ENCODE peak calls at places on chromosomes 5 and 9, in four cellular contexts. L is cardiac fibroblast, B is NCI-H2029, P is NCI-H345. Q is an unnamed sample.
A peak's percentile ranks its signal among the peaks of the same experiment; 100 is the strongest.

GRCh38 chr9:561430-561829 is 280.1 kb upstream of the DMRT1 start:
- DNase-seq in L (no peak), B (no peak), P (no peak), Q (no peak)

GRCh38 chr9:23567756-23568155 is 258.3 kb downstream of the ELAVL2 start:
- DNase-seq in L (no peak), B (no peak), P (no peak), Q (no peak)

GRCh38 chr5:132460835-132461230 is 29.7 kb downstream of the IRF1 start:
- DNase-seq in L (no peak), B (no peak), P (no peak), Q (no peak)

GRCh38 chr9:134186471-134187109 is 22.2 kb upstream of the RNU6ATAC start:
- DNase-seq in L (no peak), B (no peak), P (no peak), Q (no peak)

GRCh38 chr5:145245354-145245753 is 589.8 kb downstream of the PRELID2 start:
- DNase-seq in L (peak; percentile 82), B (no peak), P (no peak), Q (no peak)

GRCh38 chr9:107710988-107711387 is 221.4 kb upstream of the KLF4 start:
- DNase-seq in L (no peak), B (peak; percentile 75), P (no peak), Q (no peak)

GRCh38 chr9:121098567-121099198 is 23.9 kb downstream of the CNTRL start:
- DNase-seq in L (no peak), B (no peak), P (no peak), Q (no peak)

GRCh38 chr5:150406120-150407096 is 6.3 kb downstream of the CD74 start:
- DNase-seq in L (no peak), B (no peak), P (no peak), Q (no peak)

GRCh38 chr5:169413416-169413815 is 112.5 kb upstream of the SLIT3 start:
- DNase-seq in L (no peak), B (no peak), P (no peak), Q (no peak)

GRCh38 chr9:33375238-33375840 is 27.0 kb downstream of the AQP7 start:
- DNase-seq in L (no peak), B (no peak), P (no peak), Q (no peak)

GRCh38 chr9:70609542-70610286 is 195.3 kb upstream of the KLF9 start:
- DNase-seq in L (peak; percentile 97), B (no peak), P (no peak), Q (peak; percentile 91)

GRCh38 chr5:139747583-139748504 is 47.8 kb upstream of the PSD2 start:
- DNase-seq in L (peak; percentile 31), B (peak; percentile 18), P (peak; percentile 31), Q (no peak)

GRCh38 chr9:90053027-90053426 is 448.2 kb downstream of the GADD45G start:
- DNase-seq in L (no peak), B (no peak), P (no peak), Q (no peak)

GRCh38 chr5:79974896-79975295 is 16.2 kb downstream of the MTX3 start:
- DNase-seq in L (peak; percentile 83), B (no peak), P (no peak), Q (no peak)

GRCh38 chr9:79639354-79639753 is 67.6 kb downstream of the TLE4 start:
- DNase-seq in L (peak; percentile 25), B (no peak), P (no peak), Q (no peak)

GRCh38 chr9:129455151-129455995 is 165.5 kb downstream of the C9orf50 start:
- DNase-seq in L (no peak), B (no peak), P (no peak), Q (no peak)

GRCh38 chr9:134488251-134488900 is 153.2 kb upstream of the COL5A1 start:
- DNase-seq in L (no peak), B (no peak), P (peak; percentile 79), Q (no peak)

Q was measured in HFF-Myc.